ENCODE peak calls at places on chromosomes 1 and 21, in four cellular contexts. S, J, P and B are unnamed samples.
A peak's percentile ranks its signal among the peaks of the same experiment; 100 is the strongest.

GRCh38 chr21:36155603-36156338 is 853 bp upstream of the DOP1B start:
- DNase-seq in S (no peak), J (no peak), P (no peak), B (no peak)

GRCh38 chr1:108009603-108010195 is 44.7 kb upstream of the VAV3 start:
- DNase-seq in S (no peak), J (no peak), P (no peak), B (no peak)

GRCh38 chr1:41539999-41540398 is 55.5 kb upstream of the EDN2 start:
- DNase-seq in S (no peak), J (no peak), P (no peak), B (no peak)

GRCh38 chr1:60470231-60470630 is 396.7 kb upstream of the C1orf87 start:
- DNase-seq in S (no peak), J (no peak), P (no peak), B (no peak)

GRCh38 chr1:206715552-206716518 is 31.1 kb downstream of the MAPKAPK2 start:
- DNase-seq in S (no peak), J (no peak), P (no peak), B (no peak)

GRCh38 chr1:186974774-186975181 is 146.0 kb downstream of the PLA2G4A start:
- DNase-seq in S (peak; percentile 7), J (peak; percentile 42), P (no peak), B (no peak)

GRCh38 chr1:40732756-40733301 is 41.3 kb downstream of the NFYC start:
- DNase-seq in S (no peak), J (no peak), P (no peak), B (no peak)

GRCh38 chr21:42417533-42417932 is 13.8 kb downstream of the UBASH3A start:
- DNase-seq in S (no peak), J (no peak), P (peak; percentile 81), B (no peak)

GRCh38 chr1:204647114-204647804 is 38.3 kb downstream of the LRRN2 start:
- DNase-seq in S (no peak), J (peak; percentile 86), P (peak; percentile 5), B (peak; percentile 26)

GRCh38 chr1:165836664-165837482 is 9.5 kb downstream of the UCK2 start:
- DNase-seq in S (no peak), J (peak; percentile 40), P (no peak), B (no peak)

GRCh38 chr1:109371271-109371739 is 26.4 kb downstream of the SORT1 start:
- DNase-seq in S (no peak), J (no peak), P (no peak), B (no peak)

GRCh38 chr21:44763451-44764318 is 37.9 kb downstream of the UBE2G2 start:
- DNase-seq in S (no peak), J (no peak), P (no peak), B (no peak)

GRCh38 chr1:109272831-109273547 is 10.0 kb downstream of the PSRC1 start:
- DNase-seq in S (no peak), J (peak; percentile 43), P (no peak), B (no peak)

GRCh38 chr1:230084408-230085177 is 17.6 kb downstream of the GALNT2 start:
- DNase-seq in S (peak; percentile 59), J (peak; percentile 90), P (no peak), B (peak; percentile 59)

GRCh38 chr1:161185732-161186311 is 8.5 kb upstream of the B4GALT3 start:
- DNase-seq in S (no peak), J (no peak), P (peak; percentile 73), B (no peak)

GRCh38 chr21:28521932-28522826 is 470.5 kb downstream of the LTN1 start:
- DNase-seq in S (peak; percentile 11), J (no peak), P (no peak), B (no peak)

GRCh38 chr1:21077085-21077484 is 99.6 kb downstream of the EIF4G3 start:
- DNase-seq in S (no peak), J (no peak), P (no peak), B (no peak)

GRCh38 chr21:27776925-27777553 is 810.2 kb upstream of the ADAMTS5 start:
- DNase-seq in S (no peak), J (no peak), P (no peak), B (no peak)

GRCh38 chr1:46399307-46399706 is 5.2 kb downstream of the FAAH start:
- DNase-seq in S (peak; percentile 7), J (no peak), P (no peak), B (no peak)

GRCh38 chr1:201578008-201578888 is 39.3 kb downstream of the NAV1 start:
- DNase-seq in S (no peak), J (no peak), P (no peak), B (no peak)

GRCh38 chr21:45228171-45228641 is 59.5 kb downstream of the POFUT2 start:
- DNase-seq in S (no peak), J (peak; percentile 49), P (no peak), B (peak; percentile 12)

GRCh38 chr1:239718997-239719628 is 332.7 kb downstream of the CHRM3 start:
- DNase-seq in S (no peak), J (no peak), P (no peak), B (no peak)

GRCh38 chr1:40868051-40868723 is 6.0 kb upstream of the CITED4 start:
- DNase-seq in S (no peak), J (peak; percentile 77), P (no peak), B (peak; percentile 87)

GRCh38 chr1:229191066-229191674 is 79.7 kb upstream of the RAB4A start:
- DNase-seq in S (no peak), J (peak; percentile 10), P (no peak), B (no peak)

GRCh38 chr1:155008015-155008941 is 5.7 kb downstream of the ZBTB7B start:
- DNase-seq in S (no peak), J (no peak), P (no peak), B (no peak)

GRCh38 chr1:244732846-244733450 is 80.0 kb downstream of the DESI2 start:
- DNase-seq in S (no peak), J (no peak), P (no peak), B (no peak)

GRCh38 chr1:169105087-169105433 is 1.4 kb upstream of the ATP1B1 start:
- DNase-seq in S (no peak), J (no peak), P (no peak), B (no peak)

GRCh38 chr1:160544647-160545046 is 21.6 kb upstream of the SLAMF6 start:
- DNase-seq in S (peak; percentile 7), J (peak; percentile 28), P (no peak), B (no peak)

GRCh38 chr21:44086636-44087425 is 20.4 kb upstream of the PWP2 start:
- DNase-seq in S (no peak), J (no peak), P (no peak), B (no peak)

GRCh38 chr21:26844258-26845065 is 747 bp downstream of the ADAMTS1 start:
- DNase-seq in S (peak; percentile 73), J (peak; percentile 33), P (no peak), B (no peak)

DNA sequence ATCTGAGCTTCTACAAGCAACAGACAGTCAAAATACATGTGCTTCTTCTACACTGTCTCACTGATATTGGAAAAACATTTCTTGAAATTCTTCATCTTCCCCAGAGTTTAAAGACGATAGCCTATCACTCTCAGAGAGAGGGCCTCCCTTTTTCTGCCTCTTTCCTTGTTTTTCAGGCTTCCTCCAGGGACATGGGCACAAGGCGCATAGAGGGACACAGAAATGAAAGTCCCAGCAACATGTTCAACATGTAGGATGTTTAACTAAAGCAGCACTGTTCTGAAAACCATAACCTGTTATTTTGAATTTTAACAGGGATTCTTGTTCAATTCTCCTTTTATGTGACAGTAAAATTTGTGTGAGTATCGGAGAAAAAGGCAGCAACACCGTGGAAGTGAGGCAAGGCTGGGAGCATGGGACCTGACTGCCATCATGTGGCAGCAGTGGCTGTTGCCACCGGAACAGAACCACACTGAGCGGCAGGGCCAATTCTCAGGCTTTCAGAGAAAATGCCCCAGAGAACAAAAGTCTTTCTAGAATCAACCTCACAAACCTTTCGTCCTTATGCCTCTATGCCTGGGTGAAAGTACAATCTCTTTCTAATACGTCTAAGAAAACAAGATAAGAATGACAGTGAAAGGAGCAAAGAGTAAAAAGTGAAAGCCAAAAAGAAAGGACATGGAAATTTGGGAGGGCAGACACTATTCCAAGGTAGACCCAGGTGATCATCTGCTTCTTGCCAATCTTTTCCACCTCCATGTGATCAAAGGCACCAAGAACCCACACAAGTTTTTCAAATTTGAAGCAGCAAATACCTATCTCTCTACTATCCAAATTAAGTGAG is 54.5 kb downstream of the PCNX2 start:
- DNase-seq in S (peak; percentile 53), J (peak; percentile 64), P (no peak), B (peak; percentile 8)
- TF ChIP-seq PBX3 in S (no peak), J (no peak), P (no peak), B (no peak)

DNA sequence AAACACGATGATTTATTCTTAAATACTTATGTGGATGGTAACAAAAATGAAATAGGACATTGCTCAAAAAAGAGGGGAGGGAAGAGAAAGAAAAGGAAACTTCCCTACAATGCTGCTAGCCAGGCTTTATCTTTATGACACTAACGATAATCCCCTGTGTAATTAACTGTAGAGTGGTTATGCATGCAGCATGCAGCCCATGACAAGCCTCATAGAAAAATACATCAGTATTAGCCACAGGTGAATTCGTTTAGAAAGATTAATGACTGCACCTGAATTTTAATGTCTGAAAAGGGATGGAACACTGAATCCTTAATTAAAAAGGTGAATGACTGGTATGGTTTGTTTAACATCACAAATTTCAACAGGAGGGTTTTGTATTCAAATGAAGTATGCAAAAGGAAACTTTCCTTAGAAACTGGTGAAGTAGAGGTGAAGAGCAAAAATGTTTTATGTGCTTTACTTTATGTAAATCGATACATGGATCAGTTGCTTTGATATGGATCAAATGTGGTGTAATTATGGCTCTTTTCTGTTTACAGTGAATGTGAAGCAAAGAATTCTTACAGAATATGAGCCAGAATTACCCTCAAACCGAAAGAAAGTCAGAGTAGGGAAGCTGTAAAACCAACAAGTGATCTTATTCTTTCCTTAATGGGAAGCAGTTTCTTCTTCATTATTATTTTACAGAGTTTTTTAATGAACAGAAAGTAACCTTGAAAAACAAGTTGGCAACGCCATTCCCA is 569.6 kb upstream of the ADGRL2 start:
- DNase-seq in S (no peak), J (no peak), P (no peak), B (no peak)
- TF ChIP-seq PBX3 in S (no peak), J (no peak), P (no peak), B (no peak)

GRCh38 chr1:54134301-54134700 is 18.5 kb downstream of the CDCP2 start:
- DNase-seq in S (no peak), J (no peak), P (no peak), B (no peak)

GRCh38 chr1:54136963-54137531 is 15.8 kb downstream of the CDCP2 start:
- DNase-seq in S (no peak), J (no peak), P (no peak), B (no peak)

GRCh38 chr1:54137532-54138061 is 15.2 kb downstream of the CDCP2 start:
- DNase-seq in S (peak; percentile 65), J (no peak), P (no peak), B (no peak)

GRCh38 chr1:54135436-54136120 is 17.2 kb downstream of the CDCP2 start:
- DNase-seq in S (no peak), J (no peak), P (no peak), B (peak; percentile 38)

DNA sequence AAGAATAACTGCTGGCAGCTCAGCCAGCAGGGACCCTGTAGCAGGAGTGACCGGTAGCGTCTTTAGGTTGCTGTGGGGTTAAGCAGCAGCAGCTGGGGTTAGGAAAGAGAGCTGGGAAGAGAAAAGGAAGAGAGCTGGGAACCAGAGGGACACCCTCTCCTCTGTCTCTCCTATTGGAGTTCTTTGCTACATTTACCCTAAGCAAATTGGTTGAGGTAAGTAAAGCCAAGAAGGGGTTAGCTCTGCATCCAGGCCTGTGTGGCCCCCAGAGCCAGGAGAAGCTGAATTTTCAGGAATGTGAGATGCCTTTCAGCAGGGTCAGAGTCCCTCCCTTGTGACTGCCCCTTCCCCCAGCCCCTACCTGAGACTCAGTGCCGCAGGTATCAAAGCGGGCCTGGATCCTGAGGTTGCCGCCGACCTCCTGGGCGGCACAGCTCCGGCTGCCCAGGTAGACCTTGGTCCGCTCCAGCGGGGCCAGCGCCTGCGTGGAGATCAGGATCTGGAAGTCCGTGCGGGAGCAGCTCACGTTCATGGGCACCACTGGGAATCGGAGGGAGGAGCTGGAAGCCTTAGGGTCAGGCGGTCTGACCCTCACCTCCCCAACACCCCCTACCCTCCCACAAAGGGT is 16.4 kb downstream of the CDCP2 start:
- DNase-seq in S (no peak), J (no peak), P (no peak), B (no peak)
- TF ChIP-seq PBX3 in S (no peak), J (no peak), P (no peak), B (no peak)

GRCh38 chr1:98327151-98327918 is 334.2 kb upstream of the SNX7 start:
- DNase-seq in S (no peak), J (no peak), P (no peak), B (no peak)
- TF ChIP-seq PBX3 in S (no peak), J (no peak), P (no peak), B (no peak)